ENCODE peak calls at places on chromosome 3, in six cellular contexts. M is myocyte; W is cardiac fibroblast; P is OCI-LY7; I is activated gamma-delta T cell treated with anti-CD3 and anti-CD28 coated beads, Interleukin-2, amount 50 U/mL, for 16 hours; N is prostate gland. D is an unnamed sample.

GRCh38 chr3:46705751-46706572 is 4.8 kb downstream of the TMIE start:
- DNase-seq in M (peak; percentile 52), W (peak; percentile 47), P (no peak), I (no peak), N (no peak), D (peak; percentile 64)

GRCh38 chr3:65714138-65714537 is 324.6 kb downstream of the MAGI1 start:
- DNase-seq in M (peak; percentile 30), W (peak; percentile 31), P (no peak), I (no peak), N (no peak), D (no peak)

GRCh38 chr3:48985977-48986376 is 4.1 kb upstream of the P4HTM start:
- DNase-seq in M (no peak), W (no peak), P (no peak), I (no peak), N (no peak), D (no peak)

GRCh38 chr3:71896751-71897150 is 111.8 kb upstream of the PROK2 start:
- DNase-seq in M (no peak), W (peak; percentile 18), P (no peak), I (no peak), N (no peak), D (no peak)

GRCh38 chr3:5022966-5023776 is 43.9 kb downstream of the BHLHE40 start:
- DNase-seq in M (peak; percentile 89), W (peak; percentile 99), P (no peak), I (no peak), N (no peak), D (peak; percentile 94)

GRCh38 chr3:114608293-114608692 is 314.5 kb downstream of the TIGIT start:
- DNase-seq in M (peak; percentile 54), W (peak; percentile 95), P (no peak), I (no peak), N (no peak), D (peak; percentile 73)

GRCh38 chr3:127083778-127084355 is 101.0 kb downstream of the PLXNA1 start:
- DNase-seq in M (no peak), W (no peak), P (no peak), I (no peak), N (no peak), D (no peak)

GRCh38 chr3:193548406-193548805 is 6.3 kb downstream of the ATP13A4 start:
- DNase-seq in M (no peak), W (no peak), P (no peak), I (no peak), N (no peak), D (no peak)

GRCh38 chr3:151227438-151228290 is 24.6 kb upstream of the GPR171 start:
- DNase-seq in M (peak; percentile 81), W (peak; percentile 90), P (peak; percentile 77), I (peak; percentile 73), N (peak; percentile 53), D (no peak)

GRCh38 chr3:142448424-142448823 is 587 bp upstream of the XRN1 start:
- DNase-seq in M (no peak), W (no peak), P (no peak), I (no peak), N (no peak), D (no peak)

GRCh38 chr3:64349531-64349930 is 124.3 kb upstream of the PRICKLE2 start:
- DNase-seq in M (no peak), W (no peak), P (no peak), I (no peak), N (no peak), D (no peak)

GRCh38 chr3:65596511-65597224 is 442.1 kb downstream of the MAGI1 start:
- DNase-seq in M (no peak), W (no peak), P (no peak), I (no peak), N (no peak), D (no peak)

GRCh38 chr3:74033366-74033765 is 408.6 kb upstream of the PDZRN3 start:
- DNase-seq in M (no peak), W (no peak), P (no peak), I (no peak), N (no peak), D (no peak)

GRCh38 chr3:183211390-183211789 is 41.7 kb upstream of the B3GNT5 start:
- DNase-seq in M (no peak), W (no peak), P (no peak), I (no peak), N (no peak), D (no peak)

GRCh38 chr3:35502699-35503098 is 136.6 kb upstream of the ARPP21 start:
- DNase-seq in M (no peak), W (no peak), P (no peak), I (no peak), N (no peak), D (no peak)

GRCh38 chr3:151774910-151775309 is 39.0 kb upstream of the AADAC start:
- DNase-seq in M (no peak), W (no peak), P (no peak), I (no peak), N (no peak), D (no peak)

GRCh38 chr3:143775401-143775970 is 72.8 kb downstream of the SLC9A9 start:
- DNase-seq in M (peak; percentile 59), W (peak; percentile 62), P (peak; percentile 54), I (no peak), N (peak; percentile 17), D (no peak)

GRCh38 chr3:141391298-141392017 is 23.2 kb downstream of the ZBTB38 start:
- DNase-seq in M (no peak), W (no peak), P (no peak), I (no peak), N (no peak), D (no peak)

GRCh38 chr3:45496550-45496949 is 98.0 kb upstream of the LIMD1 start:
- DNase-seq in M (peak; percentile 97), W (peak; percentile 69), P (no peak), I (no peak), N (no peak), D (no peak)

GRCh38 chr3:177830411-177830849 is 633.1 kb upstream of the TBL1XR1 start:
- DNase-seq in M (peak; percentile 17), W (peak; percentile 91), P (no peak), I (no peak), N (peak; percentile 46), D (peak; percentile 92)

GRCh38 chr3:123876858-123877257 is 7.3 kb downstream of the MYLK start:
- DNase-seq in M (no peak), W (no peak), P (no peak), I (no peak), N (no peak), D (no peak)

GRCh38 chr3:120451670-120452220 is 953 bp upstream of the FSTL1 start:
- DNase-seq in M (no peak), W (no peak), P (no peak), I (no peak), N (no peak), D (no peak)

GRCh38 chr3:157393076-157393475 is 43.6 kb upstream of the PTX3 start:
- DNase-seq in M (no peak), W (peak; percentile 60), P (no peak), I (no peak), N (no peak), D (no peak)

GRCh38 chr3:129389572-129389937 is 38.9 kb downstream of the EFCAB12 start:
- DNase-seq in M (no peak), W (peak; percentile 19), P (no peak), I (no peak), N (no peak), D (no peak)

GRCh38 chr3:50600841-50601591 is 10.6 kb downstream of the CISH start:
- DNase-seq in M (peak; percentile 97), W (peak; percentile 97), P (no peak), I (peak; percentile 84), N (peak; percentile 96), D (peak; percentile 94)

GRCh38 chr3:189838291-189838690 is 207.1 kb downstream of the TP63 start:
- DNase-seq in M (no peak), W (no peak), P (peak; percentile 25), I (no peak), N (no peak), D (no peak)

GRCh38 chr3:127141921-127142730 is 50.8 kb upstream of the PRR23E start:
- DNase-seq in M (peak; percentile 23), W (no peak), P (no peak), I (no peak), N (peak; percentile 85), D (no peak)

D was measured in GM04504.